ENCODE peak calls at places on chromosomes 13 and 19, in seven cellular contexts. I is T-helper 1 cell, F is fibroblast of gingiva, K is epithelial cell of esophagus, W is dorsolateral prefrontal cortex, V is keratinocyte, B is small intestine. H is an unnamed sample.

GRCh38 chr13:20348645-20349408 is 116.7 kb upstream of the GJB6 start:
- DNase-seq in I (no peak), F (no peak), K (no peak), W (no peak), V (no peak), B (no peak), H (no peak)

GRCh38 chr19:2475018-2475701 is 767 bp upstream of the GADD45B start:
- DNase-seq in I (peak; percentile 34), F (peak; percentile 49), K (peak; percentile 66), W (no peak), V (no peak), B (peak; percentile 45), H (no peak)

GRCh38 chr19:39307233-39307821 is 11.1 kb downstream of the IFNL1 start:
- DNase-seq in I (no peak), F (no peak), K (peak; percentile 36), W (no peak), V (no peak), B (peak; percentile 81), H (no peak)

GRCh38 chr19:40315812-40316475 is 30.8 kb upstream of the AKT2 start:
- DNase-seq in I (no peak), F (no peak), K (no peak), W (no peak), V (no peak), B (no peak), H (no peak)

GRCh38 chr13:30864352-30865130 is 41.5 kb upstream of the MEDAG start:
- DNase-seq in I (no peak), F (peak; percentile 87), K (peak; percentile 53), W (no peak), V (no peak), B (no peak), H (no peak)

GRCh38 chr19:23887642-23888041 is 27.0 kb upstream of the ZNF726 start:
- DNase-seq in I (no peak), F (no peak), K (peak; percentile 34), W (no peak), V (no peak), B (peak; percentile 94), H (no peak)

GRCh38 chr13:96091164-96091931 is 1.4 kb downstream of the HS6ST3 start:
- DNase-seq in I (no peak), F (peak; percentile 5), K (no peak), W (peak; percentile 33), V (no peak), B (no peak), H (no peak)

GRCh38 chr19:13574933-13575332 is 68.7 kb upstream of the CACNA1A start:
- DNase-seq in I (no peak), F (no peak), K (no peak), W (peak; percentile 40), V (no peak), B (no peak), H (no peak)

GRCh38 chr19:44648536-44649370 is 5.0 kb downstream of the PVR start:
- DNase-seq in I (no peak), F (peak; percentile 89), K (peak; percentile 69), W (no peak), V (no peak), B (no peak), H (peak; percentile 40)

GRCh38 chr13:57629821-57630235 is 1.7 kb upstream of the PCDH17 start:
- DNase-seq in I (peak; percentile 18), F (peak; percentile 40), K (peak; percentile 46), W (peak; percentile 99), V (no peak), B (peak; percentile 12), H (no peak)

GRCh38 chr13:113622791-113623490 is 35.1 kb downstream of the ATP4B start:
- DNase-seq in I (no peak), F (no peak), K (no peak), W (no peak), V (no peak), B (no peak), H (no peak)

GRCh38 chr19:55257461-55258411 is 1.1 kb downstream of the PPP6R1 start:
- DNase-seq in I (no peak), F (no peak), K (peak; percentile 49), W (no peak), V (no peak), B (peak; percentile 59), H (no peak)

GRCh38 chr19:12828494-12828893 is 5.9 kb downstream of the RTBDN start:
- DNase-seq in I (no peak), F (peak; percentile 32), K (peak; percentile 32), W (no peak), V (no peak), B (peak; percentile 76), H (no peak)

GRCh38 chr19:19120308-19121156 is 17.7 kb downstream of the TMEM161A start:
- DNase-seq in I (no peak), F (peak; percentile 62), K (peak; percentile 65), W (no peak), V (no peak), B (peak; percentile 70), H (no peak)

GRCh38 chr13:31236211-31236786 is 36.5 kb downstream of the B3GLCT start:
- DNase-seq in I (no peak), F (peak; percentile 60), K (peak; percentile 58), W (no peak), V (no peak), B (peak; percentile 25), H (no peak)

GRCh38 chr19:50777830-50778303 is 7.6 kb downstream of the GPR32 start:
- DNase-seq in I (no peak), F (no peak), K (peak; percentile 35), W (no peak), V (no peak), B (no peak), H (no peak)

GRCh38 chr13:47556703-47557102 is 444.4 kb downstream of the SUCLA2 start:
- DNase-seq in I (no peak), F (no peak), K (no peak), W (no peak), V (no peak), B (no peak), H (no peak)

GRCh38 chr19:29576761-29577661 is 29.1 kb upstream of the POP4 start:
- DNase-seq in I (no peak), F (no peak), K (peak; percentile 20), W (no peak), V (no peak), B (no peak), H (no peak)

GRCh38 chr13:38661276-38661675 is 25.6 kb upstream of the FREM2 start:
- DNase-seq in I (no peak), F (no peak), K (no peak), W (peak; percentile 31), V (no peak), B (no peak), H (no peak)

GRCh38 chr19:11382898-11383705 is 1.0 kb downstream of the EPOR start:
- DNase-seq in I (no peak), F (no peak), K (peak; percentile 30), W (no peak), V (no peak), B (peak; percentile 22), H (no peak)

GRCh38 chr13:75757336-75757735 is 121.2 kb downstream of the LMO7 start:
- DNase-seq in I (no peak), F (no peak), K (no peak), W (no peak), V (no peak), B (no peak), H (no peak)

H was measured in epithelial cell of prostate.